ENCODE peak calls at places on chromosomes 5 and 9, in seven cellular contexts. X, I, K, P, R, G and B are unnamed samples.

GRCh38 chr5:10442581-10442980 is 902 bp downstream of the ROPN1L start:
- DNase-seq in X (no peak), I (no peak), P (no peak), G (no peak), R (no peak), K (no peak), B (no peak)

GRCh38 chr5:94908889-94909480 is 290.5 kb downstream of the SLF1 start:
- DNase-seq in K (no peak), G (no peak), I (no peak), X (peak; percentile 56), P (no peak), R (no peak), B (peak; percentile 20)

GRCh38 chr5:1500411-1501091 is 23.2 kb downstream of the LPCAT1 start:
- DNase-seq in G (no peak), X (no peak), I (no peak), K (peak; percentile 79), R (peak; percentile 36), P (no peak), B (no peak)

GRCh38 chr5:65835191-65835590 is 91.2 kb upstream of the ERBIN start:
- DNase-seq in R (no peak), P (no peak), K (no peak), X (no peak), I (no peak), G (no peak), B (no peak)

GRCh38 chr5:137344723-137345322 is 154.3 kb downstream of the SPOCK1 start:
- DNase-seq in P (no peak), I (no peak), R (no peak), K (peak; percentile 48), G (peak; percentile 41), X (peak; percentile 72), B (peak; percentile 39)

GRCh38 chr5:86679529-86679928 is 61.8 kb downstream of the COX7C start:
- DNase-seq in P (no peak), I (peak; percentile 45), X (peak; percentile 68), K (no peak), R (peak; percentile 1), G (peak; percentile 93), B (peak; percentile 46)

GRCh38 chr9:113042884-113043657 is 13.5 kb downstream of the ZFP37 start:
- DNase-seq in R (no peak), K (no peak), G (no peak), X (peak; percentile 4), P (no peak), I (no peak), B (no peak)

GRCh38 chr9:35826071-35826701 is 2.3 kb downstream of the FAM221B start:
- DNase-seq in K (no peak), R (peak; percentile 16), I (no peak), X (peak; percentile 60), G (peak; percentile 51), P (peak; percentile 68), B (peak; percentile 65)

GRCh38 chr9:107446491-107446890 is 43.1 kb downstream of the KLF4 start:
- DNase-seq in G (no peak), I (no peak), R (no peak), P (no peak), K (no peak), X (no peak), B (no peak)

GRCh38 chr5:112228672-112229071 is 190.4 kb downstream of the EPB41L4A start:
- DNase-seq in R (no peak), K (peak; percentile 60), I (peak; percentile 95), P (no peak), G (peak; percentile 88), X (peak; percentile 91), B (no peak)

GRCh38 chr5:181121675-181122561 is 9.1 kb downstream of the OR2V1 start:
- DNase-seq in R (peak; percentile 3), G (no peak), I (no peak), X (no peak), K (no peak), P (no peak), B (no peak)

GRCh38 chr5:13591621-13592020 is 352.9 kb downstream of the DNAH5 start:
- DNase-seq in X (peak; percentile 71), R (no peak), G (peak; percentile 94), P (no peak), K (no peak), I (no peak), B (no peak)

GRCh38 chr9:123356851-123357747 is 1.1 kb downstream of the CRB2 start:
- DNase-seq in I (no peak), K (no peak), P (no peak), X (no peak), G (peak; percentile 28), R (peak; percentile 47), B (no peak)

GRCh38 chr9:96853711-96854072 is 622 bp downstream of the ZNF782 start:
- DNase-seq in G (no peak), P (no peak), K (no peak), R (no peak), X (peak; percentile 6), I (no peak), B (no peak)

GRCh38 chr5:177546262-177546741 is 8.1 kb downstream of the FAM193B start:
- DNase-seq in R (no peak), X (peak; percentile 37), G (peak; percentile 75), K (peak; percentile 80), I (peak; percentile 95), P (no peak), B (no peak)

GRCh38 chr5:61991861-61992260 is 314.1 kb upstream of the KIF2A start:
- DNase-seq in G (peak; percentile 15), X (no peak), I (no peak), P (no peak), R (no peak), K (no peak), B (no peak)

GRCh38 chr5:128844354-128844923 is 120.8 kb upstream of the SLC27A6 start:
- DNase-seq in R (no peak), P (no peak), I (no peak), K (no peak), G (peak; percentile 41), X (peak; percentile 33), B (no peak)

GRCh38 chr5:180083529-180084060 is 12.0 kb upstream of the RNF130 start:
- DNase-seq in X (no peak), R (no peak), G (no peak), P (no peak), K (peak; percentile 14), I (no peak), B (no peak)

GRCh38 chr9:107874591-107875374 is 385.2 kb upstream of the KLF4 start:
- DNase-seq in R (no peak), P (no peak), I (no peak), G (no peak), X (no peak), K (no peak), B (no peak)

GRCh38 chr5:59562756-59563389 is 330.7 kb downstream of the PDE4D start:
- DNase-seq in P (no peak), K (no peak), X (peak; percentile 81), G (peak; percentile 41), R (no peak), I (peak; percentile 99), B (no peak)

GRCh38 chr5:176553260-176554085 is 4.3 kb downstream of the CDHR2 start:
- DNase-seq in I (peak; percentile 95), X (no peak), R (no peak), P (no peak), G (no peak), K (no peak), B (no peak)

GRCh38 chr5:88140396-88140862 is 128.2 kb downstream of the TMEM161B start:
- DNase-seq in P (no peak), R (peak; percentile 29), I (no peak), X (no peak), G (no peak), K (no peak), B (no peak)

GRCh38 chr9:109012009-109012875 is 1.1 kb downstream of the CTNNAL1 start:
- DNase-seq in X (peak; percentile 94), R (no peak), P (peak; percentile 84), K (no peak), I (peak; percentile 96), G (peak; percentile 91), B (peak; percentile 34)

GRCh38 chr5:213803-214395 is 4.1 kb downstream of the CCDC127 start:
- DNase-seq in R (no peak), X (no peak), P (peak; percentile 19), K (no peak), G (no peak), I (no peak), B (no peak)

GRCh38 chr5:151562019-151562707 is 29.0 kb downstream of the FAT2 start:
- DNase-seq in I (no peak), R (no peak), P (no peak), X (no peak), G (no peak), K (no peak), B (no peak)

GRCh38 chr5:108093186-108093585 is 288.7 kb downstream of the FBXL17 start:
- DNase-seq in R (no peak), X (peak; percentile 25), K (no peak), I (no peak), P (no peak), G (peak; percentile 1), B (peak; percentile 20)

GRCh38 chr5:173454381-173454763 is 126.2 kb upstream of the STC2 start:
- DNase-seq in R (no peak), X (peak; percentile 21), I (peak; percentile 74), P (no peak), K (no peak), G (no peak), B (no peak)

GRCh38 chr5:119451561-119451960 is 736 bp upstream of the HSD17B4 start:
- DNase-seq in R (no peak), P (no peak), I (no peak), K (no peak), X (no peak), G (no peak), B (peak; percentile 37)

GRCh38 chr5:178460598-178461425 is 129.4 kb downstream of the COL23A1 start:
- DNase-seq in I (no peak), K (peak; percentile 82), R (peak; percentile 56), X (peak; percentile 68), G (no peak), P (peak; percentile 79), B (peak; percentile 92)

GRCh38 chr5:8650197-8650596 is 781.2 kb downstream of the MTRR start:
- DNase-seq in G (no peak), K (no peak), I (no peak), P (no peak), X (no peak), R (no peak), B (no peak)

GRCh38 chr5:65075623-65076250 is 307.0 kb downstream of the CWC27 start:
- DNase-seq in R (no peak), P (no peak), G (no peak), I (no peak), K (no peak), X (no peak), B (no peak)

GRCh38 chr9:35164711-35165110 is 2.9 kb downstream of the UNC13B start:
- DNase-seq in G (no peak), K (no peak), X (peak; percentile 12), R (no peak), P (no peak), I (no peak), B (no peak)

GRCh38 chr9:115267788-115268187 is 149.8 kb upstream of the TNC start:
- DNase-seq in I (no peak), R (no peak), X (peak; percentile 19), K (no peak), G (no peak), P (no peak), B (no peak)

GRCh38 chr5:157457391-157457790 is 2.6 kb upstream of the NIPAL4 start:
- DNase-seq in P (peak; percentile 19), X (no peak), K (no peak), R (no peak), G (no peak), I (no peak), B (no peak)

GRCh38 chr5:13866792-13867191 is 77.7 kb downstream of the DNAH5 start:
- DNase-seq in G (peak; percentile 67), X (peak; percentile 46), R (no peak), K (no peak), I (no peak), P (no peak), B (peak; percentile 28)

GRCh38 chr5:1103505-1104326 is 8.1 kb downstream of the SLC12A7 start:
- DNase-seq in K (peak; percentile 96), I (no peak), G (no peak), P (peak; percentile 69), R (no peak), X (no peak), B (no peak)